ENCODE peak calls at places on chromosomes 7 and 10, in nine cellular contexts. A is neural progenitor cell; K is T-helper 2 cell treated with Interferon-gamma antibody and Interleukin-4, amounts not matched to agents 5 μg/mL and 100 μg/mL, for 36 hours; M is stimulated activated CD4-positive, alpha-beta T cell treated with anti-CD3 and anti-CD28 coated beads, Interleukin-4, amount 100 ng/mL, for 4 hours; C is SW480; S is NCI-H774; I is AG09309; Q is cardiac muscle cell; W is A172. R is an unnamed sample.

GRCh38 chr10:132588301-132589013 is 50.9 kb downstream of the INPP5A start:
- DNase-seq in S (no peak), W (no peak), Q (peak), K (peak), I (no peak), C (no peak), A (no peak), M (no peak), R (no peak)

GRCh38 chr7:45581271-45581780 is 7.2 kb downstream of the ADCY1 start:
- DNase-seq in W (no peak), A (no peak), I (no peak), Q (no peak), S (no peak), K (no peak), C (no peak), M (no peak), R (no peak)

GRCh38 chr7:24916463-24917040 is 63.4 kb downstream of the OSBPL3 start:
- DNase-seq in C (no peak), K (no peak), W (no peak), M (no peak), Q (no peak), A (no peak), S (no peak), I (no peak), R (no peak)

GRCh38 chr7:1761097-1761496 is 91.0 kb downstream of the ELFN1 start:
- DNase-seq in K (no peak), M (no peak), I (no peak), Q (no peak), A (no peak), C (no peak), W (no peak), S (no peak), R (no peak)

GRCh38 chr10:35203744-35204143 is 77.1 kb downstream of the CREM start:
- DNase-seq in M (no peak), A (no peak), K (no peak), W (no peak), Q (no peak), S (peak), I (no peak), C (no peak), R (no peak)

GRCh38 chr10:103584216-103585010 is 90.9 kb downstream of the NEURL1 start:
- DNase-seq in A (no peak), S (no peak), W (no peak), M (peak), C (no peak), K (peak), I (no peak), Q (peak), R (no peak)

GRCh38 chr10:128576916-128577670 is 450.9 kb upstream of the MKI67 start:
- DNase-seq in A (no peak), W (no peak), Q (peak), C (no peak), M (no peak), K (no peak), S (no peak), I (no peak), R (peak)

GRCh38 chr7:26694156-26694555 is 170.2 kb downstream of the SKAP2 start:
- DNase-seq in Q (no peak), C (no peak), I (no peak), A (no peak), W (no peak), K (no peak), S (no peak), M (no peak), R (no peak)

GRCh38 chr7:148563583-148564274 is 26.8 kb upstream of the C7orf33 start:
- DNase-seq in K (no peak), A (no peak), S (no peak), W (no peak), C (no peak), I (no peak), M (no peak), Q (no peak), R (no peak)

GRCh38 chr10:77041636-77042258 is 595.9 kb downstream of the KCNMA1 start:
- DNase-seq in I (no peak), A (no peak), K (no peak), M (no peak), S (no peak), C (no peak), Q (peak), W (peak), R (no peak)

GRCh38 chr7:114765331-114766125 is 156.4 kb upstream of the MDFIC start:
- DNase-seq in I (no peak), S (no peak), A (no peak), M (no peak), W (no peak), C (no peak), Q (no peak), K (no peak), R (no peak)

GRCh38 chr7:91265693-91266066 is 1.4 kb downstream of the FZD1 start:
- DNase-seq in K (no peak), I (no peak), Q (peak), S (peak), M (no peak), A (peak), W (no peak), C (no peak), R (no peak)

GRCh38 chr10:124003070-124003419 is 90.4 kb downstream of the CHST15 start:
- DNase-seq in I (no peak), Q (no peak), S (no peak), M (no peak), C (no peak), K (no peak), W (no peak), A (no peak), R (no peak)

GRCh38 chr7:99714171-99714570 is 20.8 kb downstream of the CYP3A7 start:
- DNase-seq in K (no peak), C (no peak), M (no peak), W (no peak), Q (no peak), S (no peak), A (no peak), I (no peak), R (no peak)

GRCh38 chr10:73493781-73494180 is 2.0 kb downstream of the PPP3CB start:
- DNase-seq in M (no peak), A (no peak), K (no peak), S (no peak), Q (peak), W (peak), I (no peak), C (no peak), R (no peak)

GRCh38 chr10:75398630-75399460 is 2.7 kb downstream of the ZNF503 start:
- DNase-seq in I (no peak), M (no peak), A (peak), C (no peak), S (no peak), W (no peak), Q (peak), K (no peak), R (no peak)

GRCh38 chr10:17781856-17782255 is 27.3 kb upstream of the MRC1 start:
- DNase-seq in Q (no peak), S (no peak), A (peak), K (no peak), I (no peak), W (no peak), M (no peak), C (no peak), R (no peak)

GRCh38 chr10:25756784-25757183 is 177.2 kb upstream of the MYO3A start:
- DNase-seq in W (no peak), C (no peak), S (no peak), Q (no peak), K (no peak), A (no peak), I (no peak), M (no peak), R (no peak)

GRCh38 chr7:131554880-131555516 is 1.4 kb downstream of the PODXL start:
- DNase-seq in I (no peak), A (peak), K (no peak), Q (no peak), M (no peak), W (no peak), C (no peak), S (no peak), R (no peak)

GRCh38 chr7:39651262-39651661 is 27.9 kb downstream of the RALA start:
- DNase-seq in C (no peak), Q (peak), W (no peak), M (no peak), I (peak), S (no peak), K (no peak), A (no peak), R (no peak)

GRCh38 chr10:15290150-15290549 is 80.9 kb downstream of the FAM171A1 start:
- DNase-seq in Q (no peak), S (no peak), C (no peak), A (no peak), M (no peak), I (no peak), K (no peak), W (no peak), R (no peak)

GRCh38 chr7:41912426-41912825 is 209.5 kb upstream of the INHBA start:
- DNase-seq in Q (no peak), W (no peak), I (no peak), S (no peak), A (no peak), K (no peak), M (no peak), C (no peak), R (no peak)

GRCh38 chr7:152435384-152436278 is at the start of gene KMT2C:
- DNase-seq in K (peak), A (peak), M (peak), C (peak), Q (peak), I (no peak), W (no peak), S (peak), R (peak)

GRCh38 chr10:91345716-91346115 is 64.4 kb upstream of the HECTD2 start:
- DNase-seq in C (no peak), M (no peak), K (no peak), S (no peak), I (no peak), W (no peak), A (no peak), Q (no peak), R (no peak)

GRCh38 chr10:4947635-4948596 is 15.3 kb upstream of the AKR1C1 start:
- DNase-seq in Q (peak), K (no peak), I (peak), M (no peak), S (no peak), C (peak), A (no peak), W (peak), R (no peak)

GRCh38 chr7:70210200-70210960 is 612.1 kb downstream of the AUTS2 start:
- DNase-seq in K (no peak), W (no peak), C (no peak), Q (no peak), A (no peak), I (no peak), M (no peak), S (no peak), R (no peak)

GRCh38 chr10:62853710-62854109 is 37.5 kb upstream of the EGR2 start:
- DNase-seq in C (no peak), K (peak), W (no peak), S (no peak), M (no peak), I (peak), Q (no peak), A (no peak), R (no peak)

R was measured in T47D.